ENCODE peak calls at places on chromosomes 7 and 10, in ten cellular contexts. One of them, this sample, is unnamed.

GRCh38 chr10:88892223-88892967 is 12.3 kb downstream of the STAMBPL1 start:
- DNase-seq in thyroid gland: no peak
- DNase-seq in NB4: no peak
- DNase-seq in coronary artery: no peak
- DNase-seq in astrocyte: peak; percentile 79
- DNase-seq in IMR-90: peak; percentile 68
- DNase-seq in astrocyte of the spinal cord: peak; percentile 65
- DNase-seq in upper lobe of left lung: no peak
- DNase-seq in BJ: no peak
- DNase-seq in AG10803: peak; percentile 85
- DNase-seq in this sample: no peak

GRCh38 chr10:61063035-61063434 is 119.0 kb upstream of the RHOBTB1 start:
- DNase-seq in AG10803: peak; percentile 62
- DNase-seq in astrocyte: peak; percentile 78
- DNase-seq in coronary artery: no peak
- DNase-seq in IMR-90: no peak
- DNase-seq in BJ: no peak
- DNase-seq in thyroid gland: no peak
- DNase-seq in astrocyte of the spinal cord: peak; percentile 37
- DNase-seq in NB4: no peak
- DNase-seq in upper lobe of left lung: no peak
- DNase-seq in this sample: peak; percentile 29

GRCh38 chr10:22670796-22671195 is 43.6 kb downstream of the PIP4K2A start:
- DNase-seq in coronary artery: no peak
- DNase-seq in IMR-90: peak; percentile 33
- DNase-seq in astrocyte of the spinal cord: peak; percentile 59
- DNase-seq in NB4: no peak
- DNase-seq in upper lobe of left lung: no peak
- DNase-seq in BJ: no peak
- DNase-seq in astrocyte: peak; percentile 67
- DNase-seq in AG10803: peak; percentile 78
- DNase-seq in thyroid gland: no peak
- DNase-seq in this sample: peak; percentile 52

GRCh38 chr10:53325073-53325472 is 552.5 kb upstream of the MBL2 start:
- DNase-seq in IMR-90: peak; percentile 53
- DNase-seq in BJ: no peak
- DNase-seq in astrocyte: peak; percentile 26
- DNase-seq in upper lobe of left lung: no peak
- DNase-seq in NB4: no peak
- DNase-seq in astrocyte of the spinal cord: peak; percentile 19
- DNase-seq in thyroid gland: no peak
- DNase-seq in coronary artery: no peak
- DNase-seq in AG10803: no peak
- DNase-seq in this sample: peak; percentile 36

GRCh38 chr10:103273026-103273425 is 3.9 kb upstream of the INA start:
- DNase-seq in coronary artery: peak; percentile 76
- DNase-seq in BJ: peak; percentile 100
- DNase-seq in upper lobe of left lung: no peak
- DNase-seq in astrocyte: peak; percentile 97
- DNase-seq in IMR-90: peak; percentile 97
- DNase-seq in NB4: peak; percentile 76
- DNase-seq in AG10803: peak; percentile 100
- DNase-seq in thyroid gland: no peak
- DNase-seq in astrocyte of the spinal cord: peak; percentile 96
- DNase-seq in this sample: peak; percentile 93

GRCh38 chr7:144519900-144520299 is 116.4 kb upstream of the NOBOX start:
- DNase-seq in astrocyte: no peak
- DNase-seq in upper lobe of left lung: no peak
- DNase-seq in NB4: no peak
- DNase-seq in coronary artery: no peak
- DNase-seq in thyroid gland: peak; percentile 27
- DNase-seq in IMR-90: no peak
- DNase-seq in BJ: no peak
- DNase-seq in astrocyte of the spinal cord: no peak
- DNase-seq in AG10803: no peak
- DNase-seq in this sample: no peak

GRCh38 chr10:86970152-86970886 is 2.0 kb downstream of the ADIRF start:
- DNase-seq in BJ: no peak
- DNase-seq in NB4: peak; percentile 53
- DNase-seq in thyroid gland: peak; percentile 62
- DNase-seq in coronary artery: peak; percentile 95
- DNase-seq in upper lobe of left lung: peak; percentile 87
- DNase-seq in astrocyte: no peak
- DNase-seq in IMR-90: peak; percentile 51
- DNase-seq in AG10803: peak; percentile 75
- DNase-seq in astrocyte of the spinal cord: peak; percentile 39
- DNase-seq in this sample: no peak

GRCh38 chr10:50506861-50507573 is 116.7 kb downstream of the SGMS1 start:
- DNase-seq in IMR-90: no peak
- DNase-seq in upper lobe of left lung: no peak
- DNase-seq in astrocyte of the spinal cord: no peak
- DNase-seq in AG10803: no peak
- DNase-seq in thyroid gland: peak; percentile 77
- DNase-seq in NB4: no peak
- DNase-seq in BJ: no peak
- DNase-seq in astrocyte: no peak
- DNase-seq in coronary artery: no peak
- DNase-seq in this sample: no peak

GRCh38 chr7:95636140-95636539 is 39.8 kb upstream of the PDK4 start:
- DNase-seq in thyroid gland: no peak
- DNase-seq in astrocyte of the spinal cord: peak; percentile 47
- DNase-seq in upper lobe of left lung: no peak
- DNase-seq in BJ: no peak
- DNase-seq in IMR-90: no peak
- DNase-seq in NB4: no peak
- DNase-seq in AG10803: no peak
- DNase-seq in astrocyte: peak; percentile 39
- DNase-seq in coronary artery: no peak
- DNase-seq in this sample: no peak

GRCh38 chr7:143305423-143306070 is 10.4 kb upstream of the CLCN1 start:
- DNase-seq in IMR-90: peak; percentile 37
- DNase-seq in thyroid gland: peak; percentile 63
- DNase-seq in astrocyte of the spinal cord: peak; percentile 26
- DNase-seq in NB4: peak; percentile 80
- DNase-seq in upper lobe of left lung: peak; percentile 72
- DNase-seq in AG10803: peak; percentile 31
- DNase-seq in BJ: no peak
- DNase-seq in astrocyte: no peak
- DNase-seq in coronary artery: no peak
- DNase-seq in this sample: peak; percentile 69

GRCh38 chr10:129496995-129497394 is 30.0 kb downstream of the MGMT start:
- DNase-seq in IMR-90: no peak
- DNase-seq in astrocyte of the spinal cord: no peak
- DNase-seq in coronary artery: peak; percentile 33
- DNase-seq in BJ: no peak
- DNase-seq in AG10803: no peak
- DNase-seq in upper lobe of left lung: no peak
- DNase-seq in astrocyte: no peak
- DNase-seq in thyroid gland: no peak
- DNase-seq in NB4: no peak
- DNase-seq in this sample: no peak

GRCh38 chr10:129494740-129495139 is 27.7 kb downstream of the MGMT start:
- DNase-seq in BJ: no peak
- DNase-seq in astrocyte of the spinal cord: no peak
- DNase-seq in AG10803: no peak
- DNase-seq in IMR-90: no peak
- DNase-seq in thyroid gland: no peak
- DNase-seq in upper lobe of left lung: no peak
- DNase-seq in NB4: no peak
- DNase-seq in astrocyte: no peak
- DNase-seq in coronary artery: no peak
- DNase-seq in this sample: no peak

GRCh38 chr10:129494176-129494575 is 27.1 kb downstream of the MGMT start:
- DNase-seq in IMR-90: no peak
- DNase-seq in BJ: no peak
- DNase-seq in NB4: no peak
- DNase-seq in coronary artery: peak; percentile 21
- DNase-seq in astrocyte of the spinal cord: no peak
- DNase-seq in AG10803: no peak
- DNase-seq in upper lobe of left lung: no peak
- DNase-seq in astrocyte: no peak
- DNase-seq in thyroid gland: no peak
- DNase-seq in this sample: no peak

GRCh38 chr10:129498680-129499079 is 31.6 kb downstream of the MGMT start:
- DNase-seq in thyroid gland: no peak
- DNase-seq in AG10803: no peak
- DNase-seq in NB4: peak; percentile 14
- DNase-seq in upper lobe of left lung: no peak
- DNase-seq in astrocyte of the spinal cord: no peak
- DNase-seq in coronary artery: peak; percentile 9
- DNase-seq in BJ: no peak
- DNase-seq in IMR-90: no peak
- DNase-seq in astrocyte: no peak
- DNase-seq in this sample: no peak

DNA sequence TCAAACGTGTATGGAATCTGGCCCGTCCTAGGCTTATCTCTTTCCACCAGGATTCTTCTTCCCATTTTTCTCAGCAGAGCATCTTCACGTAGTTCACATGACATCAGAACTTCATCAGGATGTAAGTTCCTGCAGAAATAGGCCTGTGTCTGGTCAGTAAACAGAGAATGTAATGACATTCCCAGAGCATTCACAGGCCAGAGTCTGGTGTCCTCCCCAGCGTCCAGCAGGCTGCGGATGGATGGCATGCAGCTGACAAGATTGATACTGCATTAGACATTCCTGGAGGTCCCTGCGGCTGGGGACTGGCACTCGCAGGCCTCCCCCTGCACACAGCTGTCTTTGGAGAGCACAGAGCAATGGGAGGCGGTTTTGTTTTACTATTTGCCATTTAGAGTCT is 28.7 kb downstream of the MGMT start:
- DNase-seq in coronary artery: peak; percentile 22
- DNase-seq in IMR-90: no peak
- DNase-seq in BJ: no peak
- DNase-seq in NB4: no peak
- DNase-seq in astrocyte of the spinal cord: no peak
- DNase-seq in upper lobe of left lung: no peak
- DNase-seq in thyroid gland: no peak
- DNase-seq in AG10803: no peak
- DNase-seq in astrocyte: no peak
- DNase-seq in this sample: no peak
- H3K4me3 ChIP-seq in coronary artery: no peak overlapping the region
- H3K4me3 ChIP-seq in IMR-90: no peak overlapping the region
- H3K4me3 ChIP-seq in BJ: no peak overlapping the region
- H3K4me3 ChIP-seq in NB4: no peak overlapping the region
- H3K4me3 ChIP-seq in astrocyte of the spinal cord: no peak overlapping the region
- H3K4me3 ChIP-seq in upper lobe of left lung: no peak overlapping the region
- H3K4me3 ChIP-seq in thyroid gland: no peak overlapping the region
- H3K4me3 ChIP-seq in AG10803: no peak overlapping the region
- H3K4me3 ChIP-seq in astrocyte: no peak overlapping the region
- H3K4me3 ChIP-seq in this sample: no peak overlapping the region

DNA sequence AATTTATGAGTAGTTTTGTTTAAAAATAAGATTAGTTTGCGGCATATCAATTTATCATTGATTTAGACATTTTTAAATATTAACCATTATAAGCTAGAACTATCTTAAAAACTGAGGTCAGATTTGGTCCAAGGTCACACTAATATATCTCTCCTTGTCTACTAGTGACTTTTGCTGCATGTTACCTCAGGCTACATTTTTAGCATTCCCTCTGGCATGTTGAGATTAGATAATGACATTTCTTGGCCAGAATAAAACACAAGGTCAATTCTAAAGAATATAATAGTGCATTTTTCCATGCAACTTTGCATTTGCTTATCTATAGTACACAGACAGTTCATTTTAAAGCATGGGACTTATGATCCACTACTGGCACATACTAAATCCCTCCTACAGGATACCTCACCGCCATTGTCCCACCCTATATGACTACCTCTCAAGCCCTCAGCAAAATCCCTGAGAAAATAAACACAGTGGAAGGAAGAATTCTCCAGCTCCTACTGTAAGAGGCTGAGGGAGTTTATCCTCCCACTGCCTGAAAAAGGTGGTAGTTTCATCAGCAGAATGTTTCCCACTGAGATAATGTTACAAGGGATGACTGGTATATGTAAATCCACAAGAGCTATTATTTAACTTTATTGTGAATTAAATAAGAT is 816.4 kb downstream of the GRM8 start:
- DNase-seq in upper lobe of left lung: no peak
- DNase-seq in astrocyte of the spinal cord: no peak
- DNase-seq in BJ: no peak
- DNase-seq in thyroid gland: no peak
- DNase-seq in AG10803: no peak
- DNase-seq in astrocyte: peak; percentile 12
- DNase-seq in IMR-90: no peak
- DNase-seq in coronary artery: no peak
- DNase-seq in NB4: no peak
- DNase-seq in this sample: peak; percentile 1
- TF ChIP-seq CTCF in upper lobe of left lung: no peak
- TF ChIP-seq CTCF in astrocyte of the spinal cord: no peak
- TF ChIP-seq CTCF in BJ: no peak
- TF ChIP-seq CTCF in thyroid gland: no peak
- TF ChIP-seq CTCF in AG10803: no peak
- TF ChIP-seq CTCF in astrocyte: no peak
- TF ChIP-seq CTCF in IMR-90: no peak
- TF ChIP-seq CTCF in coronary artery: no peak
- TF ChIP-seq CTCF in NB4: no peak
- TF ChIP-seq CTCF in this sample: no peak

GRCh38 chr7:44103941-44104879 is at the start of gene AEBP1:
- DNase-seq in thyroid gland: no peak
- DNase-seq in BJ: no peak
- DNase-seq in astrocyte of the spinal cord: peak; percentile 30
- DNase-seq in coronary artery: no peak
- DNase-seq in AG10803: peak; percentile 44
- DNase-seq in astrocyte: peak; percentile 27
- DNase-seq in IMR-90: no peak
- DNase-seq in upper lobe of left lung: no peak
- DNase-seq in NB4: no peak
- DNase-seq in this sample: peak; percentile 37
- H3K4me3 ChIP-seq in thyroid gland: peak within 1 kb of the TSS; percentile 52
- H3K4me3 ChIP-seq in BJ: peak within 1 kb of the TSS; percentile 49
- H3K4me3 ChIP-seq in astrocyte of the spinal cord: peak within 1 kb of the TSS; percentile 60
- H3K4me3 ChIP-seq in coronary artery: peak within 1 kb of the TSS; percentile 80
- H3K4me3 ChIP-seq in AG10803: peak within 1 kb of the TSS; percentile 95
- H3K4me3 ChIP-seq in astrocyte: peak within 1 kb of the TSS; percentile 70
- H3K4me3 ChIP-seq in IMR-90: no peak within 1 kb of the TSS
- H3K4me3 ChIP-seq in upper lobe of left lung: peak within 1 kb of the TSS; percentile 58
- H3K4me3 ChIP-seq in NB4: no peak within 1 kb of the TSS
- H3K4me3 ChIP-seq in this sample: peak within 1 kb of the TSS; percentile 68

DNA sequence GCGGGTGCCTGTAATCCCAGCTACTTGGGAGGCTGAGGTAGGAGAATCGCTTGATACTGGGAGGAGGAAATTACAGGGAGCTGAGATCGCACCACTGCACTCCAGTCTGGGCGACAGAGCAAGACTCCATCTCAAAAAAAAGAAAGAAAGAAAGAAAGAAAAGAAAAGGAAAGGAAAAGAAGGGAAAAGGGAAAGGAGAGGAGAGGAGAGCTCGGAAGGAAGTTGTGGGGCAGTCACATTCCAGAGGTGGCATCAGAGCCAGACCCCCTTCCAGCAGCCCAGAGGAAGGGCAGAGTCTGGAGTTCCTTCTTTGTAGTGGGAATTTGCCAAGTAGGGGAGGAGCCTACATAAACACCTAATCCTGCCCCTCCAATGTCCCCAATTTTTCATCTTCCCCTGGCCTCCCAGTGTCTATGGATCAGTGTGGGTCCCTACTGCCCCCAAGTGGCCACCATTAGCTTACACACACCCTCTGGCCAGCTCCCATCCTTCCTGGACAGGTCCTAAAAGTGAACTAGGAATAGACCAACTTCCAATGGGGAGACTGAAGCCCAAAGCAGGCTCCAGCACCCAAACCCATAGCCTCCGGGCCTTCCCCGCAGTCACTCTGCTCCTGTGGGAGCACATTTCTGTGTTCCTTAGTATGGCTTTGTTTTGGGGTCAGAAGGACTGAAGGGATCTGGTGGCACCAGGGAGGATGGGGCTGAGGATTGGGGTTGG is 39.6 kb upstream of the HSPB1 start:
- DNase-seq in NB4: peak; percentile 81
- DNase-seq in coronary artery: no peak
- DNase-seq in thyroid gland: peak; percentile 68
- DNase-seq in IMR-90: peak; percentile 60
- DNase-seq in BJ: no peak
- DNase-seq in astrocyte: peak; percentile 20
- DNase-seq in astrocyte of the spinal cord: peak; percentile 43
- DNase-seq in AG10803: peak; percentile 48
- DNase-seq in upper lobe of left lung: peak; percentile 63
- DNase-seq in this sample: peak; percentile 75
- TF ChIP-seq CTCF in NB4: peak; percentile 97
- TF ChIP-seq CTCF in coronary artery: peak; percentile 28
- TF ChIP-seq CTCF in thyroid gland: peak; percentile 75
- TF ChIP-seq CTCF in IMR-90: peak; percentile 81
- TF ChIP-seq CTCF in BJ: peak; percentile 86
- TF ChIP-seq CTCF in astrocyte: peak; percentile 69
- TF ChIP-seq CTCF in astrocyte of the spinal cord: peak; percentile 90
- TF ChIP-seq CTCF in AG10803: peak; percentile 78
- TF ChIP-seq CTCF in upper lobe of left lung: no peak
- TF ChIP-seq CTCF in this sample: peak; percentile 92